ENCODE peak calls at places on chromosomes 13 and 19, in eight cellular contexts. Y, A, P, T, E, N, S and U are unnamed samples.

GRCh38 chr19:33252971-33253370 is 27.3 kb upstream of the SLC7A10 start:
- DNase-seq in A (no peak), S (no peak), T (no peak), E (no peak), Y (no peak), N (no peak), P (no peak), U (no peak)

GRCh38 chr13:113013878-113014751 is 45.1 kb downstream of the MCF2L start:
- DNase-seq in E (no peak), S (no peak), Y (no peak), N (no peak), P (no peak), A (no peak), T (no peak), U (no peak)

GRCh38 chr19:38252935-38253691 is 3.1 kb downstream of the PPP1R14A start:
- DNase-seq in A (peak; percentile 30), T (peak; percentile 25), Y (no peak), N (peak; percentile 94), E (no peak), S (no peak), P (no peak), U (no peak)

GRCh38 chr19:41023193-41023592 is 32.1 kb downstream of the CYP2B6 start:
- DNase-seq in P (no peak), S (no peak), T (no peak), N (no peak), Y (no peak), E (no peak), A (no peak), U (no peak)

GRCh38 chr13:33108620-33109019 is 92.4 kb downstream of the KL start:
- DNase-seq in P (no peak), T (no peak), Y (no peak), N (no peak), A (no peak), E (no peak), S (no peak), U (no peak)

GRCh38 chr13:112217431-112217830 is 150.5 kb downstream of the SOX1 start:
- DNase-seq in T (no peak), P (no peak), A (no peak), E (no peak), S (no peak), Y (no peak), N (peak; percentile 35), U (no peak)

GRCh38 chr13:102651892-102652291 is 43.0 kb downstream of the METTL21C start:
- DNase-seq in A (peak; percentile 10), N (peak; percentile 83), S (no peak), T (no peak), P (no peak), E (no peak), Y (no peak), U (no peak)

GRCh38 chr19:39409207-39409885 is 2.7 kb downstream of the ZFP36 start:
- DNase-seq in P (peak; percentile 90), Y (no peak), T (peak; percentile 96), E (peak; percentile 86), A (peak; percentile 66), N (peak; percentile 97), S (no peak), U (peak; percentile 96)

GRCh38 chr13:79736356-79736755 is 255.4 kb downstream of the NDFIP2 start:
- DNase-seq in A (no peak), P (no peak), S (no peak), Y (no peak), N (no peak), E (no peak), T (no peak), U (no peak)

GRCh38 chr19:47380559-47380958 is 31.4 kb downstream of the DHX34 start:
- DNase-seq in N (no peak), T (no peak), E (no peak), P (no peak), S (no peak), Y (no peak), A (no peak), U (no peak)

GRCh38 chr13:60986301-60986700 is 429.3 kb downstream of the PCDH20 start:
- DNase-seq in S (no peak), E (no peak), A (no peak), P (no peak), Y (no peak), T (no peak), N (no peak), U (no peak)

GRCh38 chr19:43610493-43610892 is 1.4 kb upstream of the SRRM5 start:
- DNase-seq in E (no peak), N (no peak), A (no peak), Y (no peak), T (no peak), P (no peak), S (no peak), U (no peak)